ENCODE peak calls at places on chromosomes 5 and 9, in five cellular contexts. F is NCI-H2081, R is H1, B is M059J, T is T-helper 2 cell. G is an unnamed sample.

GRCh38 chr5:111735829-111736228 is 21.2 kb downstream of the NREP start:
- DNase-seq in T (no peak), B (peak; percentile 92), R (peak; percentile 23), F (no peak), G (no peak)

GRCh38 chr5:176886336-176887251 is 12.6 kb downstream of the HK3 start:
- DNase-seq in B (no peak), R (no peak), T (no peak), F (no peak), G (no peak)

GRCh38 chr5:175922192-175922885 is 45.8 kb downstream of the THOC3 start:
- DNase-seq in F (no peak), R (no peak), T (no peak), B (peak; percentile 94), G (no peak)

GRCh38 chr5:131587541-131587940 is 47.5 kb downstream of the RAPGEF6 start:
- DNase-seq in F (no peak), B (peak; percentile 69), R (no peak), T (no peak), G (no peak)

GRCh38 chr9:131645078-131645776 is 94.6 kb downstream of the RAPGEF1 start:
- DNase-seq in F (no peak), T (no peak), B (peak; percentile 18), R (no peak), G (no peak)

GRCh38 chr5:96614110-96614691 is 48.0 kb upstream of the CAST start:
- DNase-seq in F (peak; percentile 74), R (peak; percentile 38), T (no peak), B (peak; percentile 95), G (peak; percentile 85)

GRCh38 chr9:14412778-14413177 is 98.8 kb upstream of the NFIB start:
- DNase-seq in T (no peak), F (no peak), B (no peak), R (no peak), G (no peak)

GRCh38 chr5:173326501-173326960 is 1.7 kb downstream of the STC2 start:
- DNase-seq in F (no peak), T (no peak), B (peak; percentile 95), R (no peak), G (no peak)

GRCh38 chr5:61245486-61245885 is 83.2 kb upstream of the SMIM15 start:
- DNase-seq in R (no peak), T (no peak), B (peak; percentile 58), F (peak; percentile 54), G (no peak)

GRCh38 chr9:101365181-101365580 is 19.6 kb downstream of the BAAT start:
- DNase-seq in T (no peak), B (no peak), R (no peak), F (no peak), G (no peak)

GRCh38 chr5:172744106-172745104 is 26.6 kb downstream of the DUSP1 start:
- DNase-seq in R (no peak), B (no peak), F (no peak), T (no peak), G (no peak)

GRCh38 chr5:179185256-179186091 is 125.3 kb downstream of the ZNF354C start:
- DNase-seq in T (no peak), F (no peak), B (no peak), R (no peak), G (no peak)

GRCh38 chr9:137449931-137450537 is 8.9 kb upstream of the ENTPD8 start:
- DNase-seq in B (no peak), R (no peak), T (no peak), F (no peak), G (no peak)

GRCh38 chr5:54883374-54884194 is 101.8 kb downstream of the ESM1 start:
- DNase-seq in B (peak; percentile 49), R (peak; percentile 39), T (no peak), F (no peak), G (no peak)

GRCh38 chr5:169909945-169910344 is 70.3 kb downstream of the INSYN2B start:
- DNase-seq in R (no peak), F (no peak), T (no peak), B (no peak), G (peak; percentile 37)

GRCh38 chr5:390571-391491 is 52.1 kb upstream of the EXOC3 start:
- DNase-seq in F (no peak), B (no peak), R (no peak), T (no peak), G (no peak)

GRCh38 chr9:2620876-2621677 is 510 bp upstream of the VLDLR start:
- DNase-seq in B (peak; percentile 80), R (no peak), T (no peak), F (peak; percentile 92), G (peak; percentile 68)

GRCh38 chr5:67082941-67083340 is 113.7 kb downstream of the CD180 start:
- DNase-seq in R (no peak), T (no peak), B (no peak), F (no peak), G (no peak)

GRCh38 chr9:91843623-91844111 is 106.4 kb downstream of the ROR2 start:
- DNase-seq in R (no peak), T (no peak), B (no peak), F (peak; percentile 7), G (peak; percentile 7)

GRCh38 chr9:124665391-124666058 is 105.6 kb downstream of the NR6A1 start:
- DNase-seq in R (no peak), T (no peak), B (peak; percentile 89), F (no peak), G (no peak)

GRCh38 chr5:172886974-172887491 is 53.0 kb downstream of the ERGIC1 start:
- DNase-seq in R (no peak), B (peak; percentile 37), T (no peak), F (no peak), G (peak; percentile 51)

GRCh38 chr5:169904568-169904967 is 75.7 kb downstream of the INSYN2B start:
- DNase-seq in F (no peak), R (no peak), T (no peak), B (no peak), G (no peak)

GRCh38 chr5:16057277-16057676 is 122.3 kb downstream of the MARCHF11 start:
- DNase-seq in F (no peak), B (peak; percentile 67), T (no peak), R (no peak), G (no peak)

GRCh38 chr9:13033959-13034695 is 245.4 kb downstream of the MPDZ start:
- DNase-seq in T (no peak), R (peak; percentile 49), F (peak; percentile 91), B (peak; percentile 54), G (peak; percentile 79)

GRCh38 chr9:859251-859650 is 17.8 kb downstream of the DMRT1 start:
- DNase-seq in T (no peak), B (no peak), F (no peak), R (no peak), G (no peak)

GRCh38 chr9:134488251-134488900 is 153.2 kb upstream of the COL5A1 start:
- DNase-seq in B (peak; percentile 72), R (no peak), T (no peak), F (no peak), G (no peak)

GRCh38 chr9:16241231-16241630 is 629.2 kb downstream of the BNC2 start:
- DNase-seq in R (no peak), T (no peak), F (no peak), B (peak; percentile 74), G (no peak)

GRCh38 chr5:14108170-14108996 is 34.8 kb upstream of the TRIO start:
- DNase-seq in B (peak; percentile 92), T (no peak), F (peak; percentile 63), R (peak; percentile 62), G (peak; percentile 65)

GRCh38 chr9:90124961-90125360 is 517.7 kb downstream of the DIRAS2 start:
- DNase-seq in B (no peak), F (peak; percentile 90), R (no peak), T (no peak), G (no peak)

GRCh38 chr9:131954299-131954698 is 125.4 kb downstream of the MED27 start:
- DNase-seq in F (peak; percentile 36), R (no peak), B (no peak), T (no peak), G (no peak)

GRCh38 chr5:10745133-10745532 is 15.9 kb downstream of the DAP start:
- DNase-seq in B (peak; percentile 48), R (no peak), T (no peak), F (no peak), G (no peak)

GRCh38 chr5:133635051-133635450 is 22.7 kb upstream of the FSTL4 start:
- DNase-seq in T (no peak), B (peak; percentile 72), F (no peak), R (no peak), G (no peak)

GRCh38 chr5:131794596-131794995 is 2.2 kb downstream of the FNIP1 start:
- DNase-seq in F (no peak), B (no peak), R (no peak), T (no peak), G (no peak)

GRCh38 chr5:1445895-1446601 is 808 bp upstream of the SLC6A3 start:
- DNase-seq in T (no peak), R (no peak), B (no peak), F (no peak), G (no peak)

GRCh38 chr9:108259917-108260675 is 595.7 kb downstream of the ACTL7B start:
- DNase-seq in B (peak; percentile 34), T (no peak), R (no peak), F (no peak), G (no peak)

GRCh38 chr5:149320791-149321330 is 24.4 kb upstream of the GRPEL2 start:
- DNase-seq in F (peak; percentile 52), R (no peak), B (peak; percentile 90), T (no peak), G (peak; percentile 31)

GRCh38 chr5:77847814-77848290 is 71.7 kb upstream of the TBCA start:
- DNase-seq in R (peak; percentile 53), F (peak; percentile 42), B (no peak), T (no peak), G (peak; percentile 46)

GRCh38 chr9:101376117-101376866 is 8.5 kb downstream of the BAAT start:
- DNase-seq in R (no peak), B (peak; percentile 77), T (no peak), F (no peak), G (no peak)

GRCh38 chr9:137241490-137242328 is 622 bp downstream of the TUBB4B start:
- DNase-seq in B (peak; percentile 58), T (peak; percentile 41), R (no peak), F (no peak), G (no peak)

GRCh38 chr9:81575976-81576375 is 113.4 kb downstream of the TLE1 start:
- DNase-seq in B (peak; percentile 54), T (no peak), R (no peak), F (no peak), G (no peak)

G was measured in midbrain.